ENCODE peak calls at places on chromosome 21, in nine cellular contexts. Y is HEK293T; M is A549; W is GM20000; H is lower lobe of right lung; O is kidney tubule cell; Q is HT1080; P is lower leg skin; K is stimulated activated CD8-positive, alpha-beta memory T cell treated with anti-CD3 and anti-CD28 coated beads, Interleukin-12 subunit alpha, Interleukin-12 subunit beta, amount 100 ng/mL, for 1 hour. T is an unnamed sample.

GRCh38 chr21:42220138-42220701 is 1.3 kb downstream of the ABCG1 start:
- DNase-seq in Y (peak), M (peak), W (peak), H (peak), O (peak), Q (peak), P (no peak), K (peak), T (peak)

GRCh38 chr21:45979141-45979631 is 2.4 kb upstream of the COL6A1 start:
- DNase-seq in Y (no peak), M (no peak), W (no peak), H (peak), O (no peak), Q (peak), P (peak), K (no peak), T (no peak)

GRCh38 chr21:41112740-41113692 is 54.9 kb upstream of the BACE2 start:
- DNase-seq in Y (no peak), M (no peak), W (no peak), H (no peak), O (peak), Q (peak), P (peak), K (no peak), T (no peak)

GRCh38 chr21:20739421-20739820 is 258.8 kb upstream of the NCAM2 start:
- DNase-seq in Y (peak), M (no peak), W (no peak), H (no peak), O (no peak), Q (peak), P (no peak), K (no peak), T (no peak)

GRCh38 chr21:19458295-19458694 is 1054.7 kb upstream of the TMPRSS15 start:
- DNase-seq in Y (no peak), M (no peak), W (no peak), H (no peak), O (peak), Q (no peak), P (no peak), K (no peak), T (no peak)

GRCh38 chr21:28111151-28111619 is 881.5 kb downstream of the LTN1 start:
- DNase-seq in Y (no peak), M (no peak), W (no peak), H (no peak), O (no peak), Q (no peak), P (no peak), K (no peak), T (no peak)

GRCh38 chr21:33327792-33328433 is 3.1 kb downstream of the IFNAR1 start:
- DNase-seq in Y (no peak), M (no peak), W (no peak), H (no peak), O (no peak), Q (no peak), P (no peak), K (no peak), T (no peak)

GRCh38 chr21:42164064-42164789 is 54.7 kb upstream of the ABCG1 start:
- DNase-seq in Y (peak), M (no peak), W (peak), H (peak), O (peak), Q (no peak), P (peak), K (peak), T (peak)

GRCh38 chr21:42262826-42263225 is 43.9 kb downstream of the ABCG1 start:
- DNase-seq in Y (no peak), M (peak), W (no peak), H (peak), O (peak), Q (peak), P (peak), K (no peak), T (no peak)

GRCh38 chr21:33584455-33584854 is 4.0 kb downstream of the DONSON start:
- DNase-seq in Y (no peak), M (no peak), W (no peak), H (no peak), O (no peak), Q (no peak), P (no peak), K (no peak), T (no peak)

GRCh38 chr21:16072692-16073091 is 342.9 kb downstream of the USP25 start:
- DNase-seq in Y (no peak), M (no peak), W (no peak), H (no peak), O (no peak), Q (no peak), P (no peak), K (no peak), T (no peak)

GRCh38 chr21:33828083-33828482 is 87.5 kb downstream of the ATP5PO start:
- DNase-seq in Y (no peak), M (no peak), W (no peak), H (no peak), O (no peak), Q (no peak), P (no peak), K (no peak), T (no peak)

GRCh38 chr21:18760247-18760646 is 356.7 kb upstream of the TMPRSS15 start:
- DNase-seq in Y (no peak), M (no peak), W (no peak), H (no peak), O (no peak), Q (peak), P (no peak), K (no peak), T (no peak)

GRCh38 chr21:45502006-45502345 is 40.3 kb downstream of the SLC19A1 start:
- DNase-seq in Y (no peak), M (no peak), W (no peak), H (peak), O (no peak), Q (no peak), P (peak), K (no peak), T (no peak)

T was measured in NCI-H748 treated with DMSO at 0.1 percent for 48 hours.